ENCODE peak calls at places on chromosomes 16 and 17, in nine cellular contexts. J is Caki2, B is astrocyte of the cerebellum, Y is lower lobe of right lung, X is ACHN, I is NCI-H460, U is GM10248, L is putamen, Q is fibroblast of pulmonary artery. H is an unnamed sample.

GRCh38 chr17:27218719-27219488 is 75.0 kb upstream of the WSB1 start:
- DNase-seq in I (no peak), U (peak; percentile 43), L (no peak), J (no peak), B (no peak), X (no peak), Y (no peak), Q (no peak), H (no peak)

GRCh38 chr16:25045696-25046381 is 30.7 kb upstream of the ARHGAP17 start:
- DNase-seq in Y (no peak), B (no peak), L (no peak), J (peak; percentile 56), X (no peak), U (no peak), Q (peak; percentile 42), I (peak; percentile 50), H (peak; percentile 90)

GRCh38 chr16:12753203-12754023 is 50.3 kb downstream of the CPPED1 start:
- DNase-seq in I (no peak), Q (no peak), L (no peak), U (no peak), X (no peak), J (no peak), Y (no peak), B (no peak), H (no peak)

GRCh38 chr17:65553646-65554567 is 7.5 kb downstream of the AXIN2 start:
- DNase-seq in X (no peak), L (no peak), I (no peak), Q (no peak), U (no peak), J (no peak), Y (peak; percentile 66), B (no peak), H (peak; percentile 59)

GRCh38 chr17:3888343-3889171 is 4.3 kb downstream of the CAMKK1 start:
- DNase-seq in L (no peak), U (no peak), X (peak; percentile 91), B (peak; percentile 60), Y (no peak), J (peak; percentile 91), Q (peak; percentile 96), I (peak; percentile 91), H (peak; percentile 96)

GRCh38 chr17:33106525-33107162 is 115.0 kb downstream of the SPACA3 start:
- DNase-seq in B (no peak), Y (no peak), L (no peak), X (no peak), J (no peak), U (no peak), I (no peak), Q (no peak), H (no peak)

GRCh38 chr17:1298616-1299015 is 19.2 kb downstream of the TRARG1 start:
- DNase-seq in U (no peak), L (no peak), Y (no peak), B (no peak), I (no peak), X (no peak), Q (no peak), J (no peak), H (no peak)

GRCh38 chr17:67574658-67575293 is 143.0 kb upstream of the NOL11 start:
- DNase-seq in Y (no peak), B (no peak), J (no peak), X (no peak), Q (no peak), L (no peak), I (no peak), U (peak; percentile 42), H (no peak)

GRCh38 chr17:7929158-7930029 is at the start of gene KCNAB3:
- DNase-seq in L (peak; percentile 74), J (no peak), X (no peak), Y (no peak), Q (peak; percentile 73), B (peak; percentile 33), I (no peak), U (peak; percentile 76), H (peak; percentile 70)

GRCh38 chr17:8712698-8713097 is 31.9 kb downstream of the CCDC42 start:
- DNase-seq in U (no peak), I (no peak), J (no peak), Q (no peak), X (no peak), Y (no peak), L (no peak), B (no peak), H (no peak)

GRCh38 chr17:2924211-2924610 is 128.0 kb downstream of the RAP1GAP2 start:
- DNase-seq in Y (no peak), I (no peak), J (no peak), X (no peak), B (no peak), Q (peak; percentile 45), U (no peak), L (peak; percentile 42), H (peak; percentile 77)

GRCh38 chr17:82553210-82553930 is 33.8 kb downstream of the FOXK2 start:
- DNase-seq in L (no peak), B (no peak), U (peak; percentile 19), Q (no peak), X (no peak), Y (no peak), I (no peak), J (no peak), H (no peak)

GRCh38 chr16:50469744-50470301 is 78.4 kb upstream of the NKD1 start:
- DNase-seq in X (no peak), U (no peak), L (peak; percentile 24), I (no peak), Q (no peak), B (no peak), J (no peak), Y (no peak), H (no peak)

GRCh38 chr16:17994027-17994426 is 342.5 kb downstream of the NPIPA8 start:
- DNase-seq in Y (no peak), B (no peak), X (no peak), I (no peak), L (no peak), Q (no peak), J (no peak), U (no peak), H (no peak)

GRCh38 chr17:2383628-2384167 is 17.2 kb downstream of the MNT start:
- DNase-seq in Q (no peak), J (no peak), I (no peak), U (no peak), L (no peak), Y (no peak), X (no peak), B (no peak), H (no peak)

GRCh38 chr16:53542283-53542682 is 39.3 kb upstream of the AKTIP start:
- DNase-seq in J (no peak), U (no peak), L (no peak), X (no peak), B (no peak), Y (no peak), Q (no peak), I (no peak), H (no peak)

GRCh38 chr16:85309656-85310587 is 197.7 kb upstream of the CIBAR2 start:
- DNase-seq in B (no peak), Y (peak; percentile 81), U (no peak), Q (no peak), J (peak; percentile 27), I (no peak), L (peak; percentile 89), X (no peak), H (no peak)

GRCh38 chr17:7538891-7539290 is 10.0 kb upstream of the TNFSF12 start:
- DNase-seq in B (no peak), Y (no peak), J (no peak), Q (no peak), I (no peak), L (no peak), X (no peak), U (no peak), H (peak; percentile 28)

GRCh38 chr17:79011451-79012147 is 2.0 kb upstream of the CANT1 start:
- DNase-seq in B (no peak), I (no peak), X (no peak), U (no peak), Q (peak; percentile 77), Y (no peak), L (no peak), J (no peak), H (peak; percentile 69)

GRCh38 chr17:59830007-59830630 is 62.6 kb downstream of the TUBD1 start:
- DNase-seq in I (no peak), J (peak; percentile 60), Q (peak; percentile 83), B (no peak), L (no peak), U (no peak), X (peak; percentile 79), Y (no peak), H (peak; percentile 82)